ENCODE peak calls at places on chromosomes 12 and 14, in eight cellular contexts. P is left ventricle myocardium inferior; G is CD4-positive, alpha-beta memory T cell; I is hepatocyte; D is esophagus muscularis mucosa; W is neural progenitor cell; O is testis; B is stomach. N is an unnamed sample.

GRCh38 chr12:51887476-51888315 is at the start of gene ANKRD33:
- DNase-seq in P (no peak), G (no peak), I (peak; percentile 86), D (no peak), W (peak; percentile 90), O (peak; percentile 65), B (peak; percentile 54), N (no peak)

GRCh38 chr12:84201976-84202375 is 710.6 kb downstream of the SLC6A15 start:
- DNase-seq in P (no peak), G (no peak), I (no peak), D (no peak), W (no peak), O (no peak), B (no peak), N (no peak)

GRCh38 chr12:96140110-96140509 is 54.1 kb upstream of the ELK3 start:
- DNase-seq in P (no peak), G (no peak), I (peak; percentile 19), D (no peak), W (no peak), O (no peak), B (no peak), N (no peak)

GRCh38 chr14:45204241-45204640 is 48.8 kb downstream of the MIS18BP1 start:
- DNase-seq in P (no peak), G (no peak), I (no peak), D (no peak), W (no peak), O (no peak), B (no peak), N (no peak)

GRCh38 chr12:75766263-75767160 is 255.1 kb upstream of the KRR1 start:
- DNase-seq in P (no peak), G (no peak), I (no peak), D (no peak), W (no peak), O (no peak), B (no peak), N (no peak)

GRCh38 chr12:57452937-57453509 is 2.1 kb upstream of the INHBE start:
- DNase-seq in P (peak; percentile 80), G (no peak), I (peak; percentile 90), D (no peak), W (peak; percentile 89), O (peak; percentile 89), B (peak; percentile 82), N (peak; percentile 87)

GRCh38 chr12:19792028-19792427 is 352.7 kb downstream of the AEBP2 start:
- DNase-seq in P (no peak), G (peak; percentile 27), I (no peak), D (no peak), W (no peak), O (no peak), B (no peak), N (no peak)

GRCh38 chr14:70635971-70636595 is 5.6 kb upstream of the TTC9 start:
- DNase-seq in P (no peak), G (no peak), I (peak; percentile 11), D (no peak), W (no peak), O (no peak), B (no peak), N (no peak)

GRCh38 chr12:96989916-96990315 is 82.9 kb downstream of the NEDD1 start:
- DNase-seq in P (no peak), G (no peak), I (peak; percentile 26), D (no peak), W (peak; percentile 80), O (no peak), B (no peak), N (no peak)

GRCh38 chr14:57732886-57733285 is 133.0 kb downstream of the SLC35F4 start:
- DNase-seq in P (no peak), G (no peak), I (peak; percentile 33), D (no peak), W (no peak), O (no peak), B (peak; percentile 31), N (no peak)

GRCh38 chr12:73863541-73863940 is 674.1 kb upstream of the ATXN7L3B start:
- DNase-seq in P (no peak), G (no peak), I (no peak), D (no peak), W (no peak), O (no peak), B (no peak), N (no peak)

GRCh38 chr12:128583453-128583852 is 240.3 kb downstream of the SLC15A4 start:
- DNase-seq in P (no peak), G (no peak), I (no peak), D (no peak), W (peak; percentile 44), O (no peak), B (no peak), N (no peak)

GRCh38 chr12:47894652-47895051 is 10.1 kb downstream of the VDR start:
- DNase-seq in P (no peak), G (no peak), I (no peak), D (no peak), W (no peak), O (no peak), B (no peak), N (no peak)

GRCh38 chr12:114136656-114137055 is 170.5 kb upstream of the RBM19 start:
- DNase-seq in P (no peak), G (no peak), I (peak; percentile 18), D (no peak), W (no peak), O (no peak), B (no peak), N (no peak)

DNA sequence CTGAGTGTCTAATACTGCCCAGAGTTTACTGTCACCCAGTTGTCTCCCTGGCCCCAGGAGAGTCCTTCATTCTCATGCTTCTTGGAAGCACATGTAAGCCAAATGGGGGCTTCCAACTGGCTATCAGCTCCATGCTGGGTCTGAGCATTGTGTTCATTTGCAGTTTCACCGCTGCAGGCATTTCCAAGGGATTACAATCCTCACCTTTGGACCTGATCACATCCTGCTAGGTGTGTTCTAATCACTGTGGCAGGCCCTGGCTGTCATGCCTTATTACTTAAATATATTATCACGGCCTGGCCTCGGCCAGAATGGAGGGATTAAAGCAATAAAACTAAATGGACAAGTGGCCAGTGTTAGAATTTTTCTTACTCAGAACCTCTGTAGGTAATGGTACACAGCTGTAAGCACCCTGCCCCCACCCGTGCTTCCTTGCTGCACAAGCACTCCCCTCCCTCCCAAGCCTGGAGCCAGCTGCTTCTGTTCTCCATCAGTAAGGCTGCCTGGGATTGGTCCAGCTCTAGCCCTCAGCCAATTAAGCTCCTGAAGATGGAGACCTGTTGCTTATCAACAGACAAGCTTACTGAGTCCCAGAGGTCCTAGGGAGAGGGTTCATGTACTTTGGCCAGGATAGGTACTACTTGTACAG is 175.9 kb upstream of the RBM19 start:
- DNase-seq in P (no peak), G (no peak), I (peak; percentile 56), D (no peak), W (no peak), O (no peak), B (no peak), N (no peak)
- H3K36me3 ChIP-seq in P (no peaks in the 10 kb centered on the region), G (no peaks in the 10 kb centered on the region), I (no peaks in the 10 kb centered on the region), D (no peaks in the 10 kb centered on the region), W (no peaks in the 10 kb centered on the region), O (no peaks in the 10 kb centered on the region), B (no peaks in the 10 kb centered on the region), N (no peaks in the 10 kb centered on the region)

DNA sequence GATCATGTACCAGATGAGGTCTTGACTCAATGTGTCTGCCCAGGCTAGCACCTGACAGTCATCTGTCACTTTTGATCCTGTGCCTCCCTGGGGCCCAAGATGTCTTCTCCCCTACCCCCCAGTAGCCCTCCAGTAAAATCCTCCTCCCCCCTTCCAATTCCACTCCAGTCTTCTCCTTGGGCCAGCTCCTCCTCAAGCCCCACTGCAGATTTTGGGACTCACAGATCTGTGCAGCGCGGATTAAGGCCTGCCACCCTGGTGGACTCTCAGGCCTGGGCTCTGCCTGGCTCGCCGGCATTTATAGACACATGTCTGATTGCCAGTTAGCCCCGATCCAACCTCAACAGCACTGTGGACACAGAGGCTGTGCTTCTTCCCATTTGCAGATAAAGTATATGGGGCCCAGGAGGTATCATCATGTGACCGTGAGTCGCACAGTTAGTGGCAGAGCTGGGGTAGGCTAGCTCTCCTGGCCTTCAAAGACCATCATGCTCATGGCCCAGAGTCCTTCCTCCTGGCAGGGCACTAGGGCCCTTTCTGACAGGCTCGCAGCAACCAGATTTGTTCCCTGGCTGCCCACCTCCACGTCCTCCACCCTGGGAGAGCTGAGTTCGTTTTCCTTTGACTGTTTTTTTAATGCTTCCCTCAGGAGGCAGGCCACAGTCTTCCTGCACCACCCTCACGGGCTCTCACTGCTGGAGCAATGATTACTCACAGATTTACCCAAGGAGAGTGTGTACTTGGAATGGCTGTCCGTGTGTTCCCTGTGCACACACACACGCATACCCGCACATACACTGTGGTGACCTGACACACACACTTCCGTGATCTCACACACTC is 98.3 kb upstream of the DIO3 start:
- DNase-seq in P (no peak), G (no peak), I (no peak), D (no peak), W (no peak), O (no peak), B (peak; percentile 18), N (no peak)
- H3K9me3 ChIP-seq in P (no peaks in the 10 kb centered on the region), G (no peaks in the 10 kb centered on the region), I (no peaks in the 10 kb centered on the region), D (no peaks in the 10 kb centered on the region), W (no peaks in the 10 kb centered on the region), O (no peaks in the 10 kb centered on the region), B (no peaks in the 10 kb centered on the region), N (no peaks in the 10 kb centered on the region)

GRCh38 chr14:24079521-24080141 is 8.3 kb downstream of the CPNE6 start:
- DNase-seq in P (no peak), G (no peak), I (no peak), D (no peak), W (peak; percentile 90), O (no peak), B (no peak), N (no peak)

GRCh38 chr14:24080142-24080530 is 8.8 kb downstream of the CPNE6 start:
- DNase-seq in P (no peak), G (no peak), I (no peak), D (no peak), W (peak; percentile 11), O (no peak), B (no peak), N (no peak)

GRCh38 chr14:24076302-24076601 is 4.9 kb downstream of the CPNE6 start:
- DNase-seq in P (no peak), G (no peak), I (no peak), D (no peak), W (no peak), O (no peak), B (no peak), N (no peak)

GRCh38 chr14:24077086-24077485 is 5.7 kb downstream of the CPNE6 start:
- DNase-seq in P (no peak), G (no peak), I (no peak), D (no peak), W (no peak), O (no peak), B (no peak), N (no peak)

GRCh38 chr14:24078146-24078545 is 6.8 kb downstream of the CPNE6 start:
- DNase-seq in P (no peak), G (no peak), I (no peak), D (no peak), W (peak; percentile 15), O (no peak), B (no peak), N (no peak)
- H3K27me3 ChIP-seq in P (peaks cover 49% of the 10 kb centered on the region), G (no peaks in the 10 kb centered on the region), I (peaks cover 4% of the 10 kb centered on the region), D (no peaks in the 10 kb centered on the region), W (peaks cover 28% of the 10 kb centered on the region), O (no peaks in the 10 kb centered on the region), B (no peaks in the 10 kb centered on the region), N (peaks cover 4% of the 10 kb centered on the region)

GRCh38 chr12:64922853-64923252 is 98.4 kb downstream of the TBC1D30 start:
- DNase-seq in P (no peak), G (no peak), I (no peak), D (no peak), W (no peak), O (no peak), B (no peak), N (no peak)

GRCh38 chr12:64918288-64918687 is 93.8 kb downstream of the TBC1D30 start:
- DNase-seq in P (no peak), G (no peak), I (no peak), D (no peak), W (no peak), O (no peak), B (no peak), N (no peak)

GRCh38 chr12:64923536-64923935 is 99.1 kb downstream of the TBC1D30 start:
- DNase-seq in P (no peak), G (no peak), I (no peak), D (no peak), W (no peak), O (no peak), B (no peak), N (no peak)
- H3K36me3 ChIP-seq in P (no peaks in the 10 kb centered on the region), G (no peaks in the 10 kb centered on the region), I (no peaks in the 10 kb centered on the region), D (no peaks in the 10 kb centered on the region), W (no peaks in the 10 kb centered on the region), O (no peaks in the 10 kb centered on the region), B (no peaks in the 10 kb centered on the region), N (no peaks in the 10 kb centered on the region)